ENCODE peak calls at places on chromosomes 3 and 15, in five cellular contexts. Q is psoas muscle, G is stomach, Y is HCT116, F is body of pancreas. M is an unnamed sample.
A peak's percentile ranks its signal among the peaks of the same experiment; 100 is the strongest.

GRCh38 chr3:140296796-140297352 is 361.9 kb downstream of the CLSTN2 start:
- DNase-seq in Q (no peak), Y (no peak), F (no peak), G (no peak), M (peak; percentile 92)

GRCh38 chr3:192169332-192169915 is 557.9 kb downstream of the FGF12 start:
- DNase-seq in G (no peak), Q (no peak), Y (no peak), F (no peak), M (peak; percentile 65)

GRCh38 chr3:126274735-126275734 is 82.2 kb downstream of the KLF15 start:
- DNase-seq in F (no peak), Y (no peak), Q (no peak), G (no peak), M (no peak)

GRCh38 chr15:74817370-74817737 is 4.7 kb downstream of the LMAN1L start:
- DNase-seq in Y (no peak), Q (peak; percentile 54), G (no peak), F (peak; percentile 41), M (no peak)

GRCh38 chr3:98500019-98500418 is 2.5 kb downstream of the OR5K2 start:
- DNase-seq in Y (no peak), Q (no peak), F (no peak), G (no peak), M (no peak)

GRCh38 chr3:50364573-50365079 is 5.3 kb upstream of the TMEM115 start:
- DNase-seq in Y (no peak), F (no peak), G (peak; percentile 38), Q (no peak), M (no peak)

GRCh38 chr15:65286069-65286703 is 497 bp downstream of the PARP16 start:
- DNase-seq in Q (no peak), Y (no peak), G (peak; percentile 51), F (peak; percentile 57), M (no peak)

GRCh38 chr3:171838218-171838720 is 4.9 kb upstream of the TMEM212 start:
- DNase-seq in Q (peak; percentile 34), G (no peak), F (peak; percentile 18), Y (no peak), M (peak; percentile 92)

GRCh38 chr3:146803746-146804145 is 198.6 kb upstream of the PLSCR5 start:
- DNase-seq in G (no peak), F (no peak), Q (no peak), Y (no peak), M (peak; percentile 87)

GRCh38 chr3:127291611-127292010 is 3.8 kb upstream of the PRR20G start:
- DNase-seq in G (no peak), Q (no peak), F (no peak), Y (no peak), M (no peak)

GRCh38 chr3:186732169-186732766 is 15.1 kb downstream of the KNG1 start:
- DNase-seq in Y (no peak), Q (no peak), F (no peak), G (no peak), M (no peak)

GRCh38 chr3:194959217-194959616 is 273.5 kb downstream of the FAM43A start:
- DNase-seq in F (no peak), G (peak; percentile 16), Y (no peak), Q (no peak), M (no peak)

GRCh38 chr3:67297715-67298475 is 299.8 kb downstream of the KBTBD8 start:
- DNase-seq in F (no peak), G (no peak), Y (no peak), Q (no peak), M (no peak)

GRCh38 chr15:39177561-39177960 is 403.3 kb upstream of the THBS1 start:
- DNase-seq in F (no peak), Q (no peak), Y (no peak), G (no peak), M (peak; percentile 18)

GRCh38 chr3:51974963-51975856 is at the start of gene ABHD14A:
- DNase-seq in F (peak; percentile 77), G (peak; percentile 78), Y (no peak), Q (peak; percentile 76), M (peak; percentile 55)

GRCh38 chr3:57164606-57165573 is at the start of gene IL17RD:
- DNase-seq in Y (peak; percentile 58), F (peak; percentile 88), Q (peak; percentile 85), G (peak; percentile 79), M (peak; percentile 65)

GRCh38 chr3:514206-514605 is 317.6 kb downstream of the CHL1 start:
- DNase-seq in Q (no peak), F (no peak), Y (no peak), G (no peak), M (peak; percentile 12)

GRCh38 chr3:89098964-89099585 is 8.3 kb upstream of the EPHA3 start:
- DNase-seq in Y (peak; percentile 7), Q (no peak), F (peak; percentile 61), G (peak; percentile 49), M (peak; percentile 54)

GRCh38 chr3:69161587-69162196 is 39.3 kb upstream of the LMOD3 start:
- DNase-seq in G (no peak), F (peak; percentile 43), Q (no peak), Y (peak; percentile 41), M (peak; percentile 63)

GRCh38 chr15:87527416-87527815 is 729.1 kb downstream of the NTRK3 start:
- DNase-seq in F (peak; percentile 47), Q (no peak), G (no peak), Y (no peak), M (no peak)

GRCh38 chr3:169278667-169279066 is 384.8 kb downstream of the MECOM start:
- DNase-seq in Y (no peak), Q (no peak), F (no peak), G (no peak), M (no peak)

GRCh38 chr3:102529452-102529851 is 94.6 kb downstream of the ZPLD1 start:
- DNase-seq in Q (no peak), Y (peak; percentile 39), G (no peak), F (peak; percentile 35), M (peak; percentile 40)

GRCh38 chr15:42150246-42150970 is 6.0 kb downstream of the PLA2G4F start:
- DNase-seq in Y (no peak), F (no peak), G (no peak), Q (no peak), M (no peak)

GRCh38 chr3:48467473-48468267 is 21.1 kb downstream of the ATRIP start:
- DNase-seq in F (no peak), Q (no peak), Y (no peak), G (no peak), M (no peak)

GRCh38 chr3:111904376-111905241 is 45.5 kb downstream of the PHLDB2 start:
- DNase-seq in G (no peak), F (no peak), Y (peak; percentile 89), Q (no peak), M (peak; percentile 95)

GRCh38 chr3:183799471-183799870 is 25.9 kb downstream of the MAP6D1 start:
- DNase-seq in Q (no peak), F (no peak), G (no peak), Y (no peak), M (no peak)

GRCh38 chr15:100572362-100572983 is 29.5 kb downstream of the LINS1 start:
- DNase-seq in Q (no peak), Y (no peak), G (no peak), F (no peak), M (peak; percentile 35)

GRCh38 chr3:57980416-57980815 is 27.8 kb upstream of the FLNB start:
- DNase-seq in Y (no peak), G (no peak), Q (no peak), F (no peak), M (no peak)

GRCh38 chr15:39144051-39144450 is 436.8 kb upstream of the THBS1 start:
- DNase-seq in Q (no peak), F (no peak), Y (no peak), G (no peak), M (no peak)

GRCh38 chr3:63655519-63655918 is 3.0 kb downstream of the SNTN start:
- DNase-seq in G (no peak), F (no peak), Y (no peak), Q (no peak), M (peak; percentile 80)

GRCh38 chr3:149655826-149656599 is 1.8 kb downstream of the WWTR1 start:
- DNase-seq in Q (no peak), G (no peak), Y (no peak), F (no peak), M (peak; percentile 41)

GRCh38 chr15:66647358-66647757 is 54.7 kb upstream of the SMAD6 start:
- DNase-seq in Q (no peak), G (peak; percentile 64), F (peak; percentile 15), Y (no peak), M (no peak)

DNA sequence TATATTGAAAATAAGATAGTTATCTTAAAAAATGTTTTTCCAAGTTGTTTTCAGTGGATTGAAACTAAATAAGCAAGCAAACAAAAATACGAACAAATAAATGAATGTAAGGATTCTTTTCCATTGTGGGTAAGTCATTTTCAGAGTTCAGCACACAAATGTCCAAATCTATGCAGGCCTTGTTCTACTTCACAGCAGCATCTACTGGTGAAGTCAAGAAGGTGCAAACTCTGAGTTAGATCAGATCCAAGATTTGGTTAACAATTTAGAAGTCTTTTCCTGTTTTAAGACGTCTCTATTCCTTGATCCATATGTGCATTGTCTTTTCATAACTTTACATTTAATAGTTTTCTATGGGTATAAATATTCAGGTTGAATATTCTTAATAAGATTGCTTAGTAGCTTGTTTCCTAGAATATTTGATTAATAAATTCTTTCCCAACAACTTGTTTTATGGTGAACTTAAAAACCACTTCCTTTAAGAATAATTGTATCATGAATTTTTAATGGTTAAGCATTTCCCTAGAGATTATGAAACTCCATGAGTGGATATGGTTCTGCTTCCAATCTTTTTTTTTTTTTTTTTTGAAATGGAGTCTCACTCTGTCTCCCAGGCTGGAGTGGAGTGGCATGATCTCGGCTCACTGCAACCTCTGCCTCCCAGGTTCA is 10.5 kb downstream of the PTX3 start:
- DNase-seq in F (no peak), Y (peak; percentile 4), Q (no peak), G (no peak), M (peak; percentile 76)
- TF ChIP-seq CTCF in F (peak; percentile 26), Y (peak; percentile 45), Q (peak; percentile 31), G (peak; percentile 7), M (peak; percentile 83)

GRCh38 chr15:72179950-72180581 is 17.5 kb downstream of the GRAMD2A start:
- DNase-seq in Q (no peak), G (no peak), F (no peak), Y (no peak), M (no peak)
- H3K4me3 ChIP-seq in Q (no peak overlapping the region), G (no peak overlapping the region), F (no peak overlapping the region), Y (no peak overlapping the region), M (no peak overlapping the region)

GRCh38 chr15:73437541-73438109 is 5.3 kb upstream of the REC114 start:
- DNase-seq in Q (no peak), F (no peak), G (no peak), Y (no peak), M (no peak)
- TF ChIP-seq CTCF in Q (no peak), F (no peak), G (no peak), Y (no peak), M (no peak)

GRCh38 chr15:63819645-63820044 is 14.1 kb downstream of the HERC1 start:
- DNase-seq in Y (no peak), F (no peak), G (no peak), Q (no peak), M (no peak)
- H3K4me3 ChIP-seq in Y (no peak overlapping the region), F (no peak overlapping the region), G (no peak overlapping the region), Q (no peak overlapping the region), M (no peak overlapping the region)

GRCh38 chr15:89674526-89674925 is 4.6 kb downstream of the PLIN1 start:
- DNase-seq in G (no peak), Q (no peak), Y (no peak), F (no peak), M (no peak)
- TF ChIP-seq CTCF in G (no peak), Q (no peak), Y (no peak), F (no peak), M (no peak)

GRCh38 chr15:31223478-31224350 is 102.9 kb upstream of the KLF13 start:
- DNase-seq in F (no peak), Y (no peak), G (peak; percentile 46), Q (no peak), M (no peak)
- H3K4me3 ChIP-seq in F (no peak overlapping the region), Y (no peak overlapping the region), G (peak overlapping the region; percentile 25), Q (peak overlapping the region; percentile 53), M (no peak overlapping the region)